ENCODE peak calls at places on chromosomes 3 and 15, in four cellular contexts. W, O, Q and X are unnamed samples.

GRCh38 chr3:25854214-25854613 is 64.3 kb downstream of the OXSM start:
- DNase-seq in W (peak; percentile 65), O (no peak), Q (no peak), X (no peak)

GRCh38 chr3:141605883-141606282 is 119.1 kb downstream of the RASA2 start:
- DNase-seq in W (peak; percentile 28), O (no peak), Q (no peak), X (no peak)

GRCh38 chr15:58523634-58524033 is 91.8 kb downstream of the LIPC start:
- DNase-seq in W (no peak), O (no peak), Q (no peak), X (peak; percentile 29)

GRCh38 chr3:414063-414462 is 217.5 kb downstream of the CHL1 start:
- DNase-seq in W (peak; percentile 10), O (no peak), Q (no peak), X (no peak)

GRCh38 chr3:131501949-131502348 is 822 bp downstream of the MRPL3 start:
- DNase-seq in W (no peak), O (no peak), Q (no peak), X (no peak)

GRCh38 chr3:150925751-150926201 is 20.5 kb upstream of the MINDY4B start:
- DNase-seq in W (peak; percentile 4), O (peak; percentile 49), Q (no peak), X (peak; percentile 94)

GRCh38 chr3:70832035-70832795 is 519.8 kb upstream of the MDFIC2 start:
- DNase-seq in W (peak; percentile 86), O (no peak), Q (no peak), X (no peak)

GRCh38 chr3:164640586-164640985 is 437.7 kb downstream of the SI start:
- DNase-seq in W (no peak), O (no peak), Q (no peak), X (no peak)

GRCh38 chr3:32423534-32423933 is 31.9 kb downstream of the CMTM7 start:
- DNase-seq in W (no peak), O (no peak), Q (no peak), X (no peak)

GRCh38 chr3:32586361-32586760 is 15.7 kb upstream of the DYNC1LI1 start:
- DNase-seq in W (no peak), O (no peak), Q (no peak), X (no peak)

GRCh38 chr3:196241704-196242103 is 25.4 kb downstream of the SLC51A start:
- DNase-seq in W (no peak), O (no peak), Q (no peak), X (no peak)

GRCh38 chr3:113546414-113546893 is 14.1 kb downstream of the SIDT1 start:
- DNase-seq in W (no peak), O (no peak), Q (no peak), X (no peak)

GRCh38 chr3:190825389-190826016 is 37.0 kb downstream of the GMNC start:
- DNase-seq in W (no peak), O (no peak), Q (no peak), X (no peak)

GRCh38 chr3:61807865-61808276 is 246.5 kb downstream of the PTPRG start:
- DNase-seq in W (peak; percentile 60), O (no peak), Q (no peak), X (no peak)

GRCh38 chr3:192514081-192514753 is 213.1 kb downstream of the FGF12 start:
- DNase-seq in W (no peak), O (peak; percentile 41), Q (no peak), X (peak; percentile 87)

GRCh38 chr3:63655519-63655918 is 3.0 kb downstream of the SNTN start:
- DNase-seq in W (peak; percentile 56), O (no peak), Q (no peak), X (no peak)

GRCh38 chr3:55686720-55687254 is 199.7 kb upstream of the WNT5A start:
- DNase-seq in W (peak; percentile 92), O (no peak), Q (no peak), X (no peak)

GRCh38 chr3:124617177-124617576 is 113.1 kb upstream of the UMPS start:
- DNase-seq in W (no peak), O (no peak), Q (no peak), X (no peak)

GRCh38 chr15:52787123-52787503 is 3.0 kb downstream of the ONECUT1 start:
- DNase-seq in W (no peak), O (peak; percentile 50), Q (no peak), X (peak; percentile 82)

GRCh38 chr15:52789601-52790165 is 453 bp downstream of the ONECUT1 start:
- DNase-seq in W (peak; percentile 10), O (peak; percentile 57), Q (no peak), X (peak; percentile 73)

GRCh38 chr15:52787549-52788098 is 2.5 kb downstream of the ONECUT1 start:
- DNase-seq in W (no peak), O (no peak), Q (no peak), X (peak; percentile 76)

GRCh38 chr15:52789008-52789600 is 1.0 kb downstream of the ONECUT1 start:
- DNase-seq in W (no peak), O (no peak), Q (no peak), X (peak; percentile 60)

DNA sequence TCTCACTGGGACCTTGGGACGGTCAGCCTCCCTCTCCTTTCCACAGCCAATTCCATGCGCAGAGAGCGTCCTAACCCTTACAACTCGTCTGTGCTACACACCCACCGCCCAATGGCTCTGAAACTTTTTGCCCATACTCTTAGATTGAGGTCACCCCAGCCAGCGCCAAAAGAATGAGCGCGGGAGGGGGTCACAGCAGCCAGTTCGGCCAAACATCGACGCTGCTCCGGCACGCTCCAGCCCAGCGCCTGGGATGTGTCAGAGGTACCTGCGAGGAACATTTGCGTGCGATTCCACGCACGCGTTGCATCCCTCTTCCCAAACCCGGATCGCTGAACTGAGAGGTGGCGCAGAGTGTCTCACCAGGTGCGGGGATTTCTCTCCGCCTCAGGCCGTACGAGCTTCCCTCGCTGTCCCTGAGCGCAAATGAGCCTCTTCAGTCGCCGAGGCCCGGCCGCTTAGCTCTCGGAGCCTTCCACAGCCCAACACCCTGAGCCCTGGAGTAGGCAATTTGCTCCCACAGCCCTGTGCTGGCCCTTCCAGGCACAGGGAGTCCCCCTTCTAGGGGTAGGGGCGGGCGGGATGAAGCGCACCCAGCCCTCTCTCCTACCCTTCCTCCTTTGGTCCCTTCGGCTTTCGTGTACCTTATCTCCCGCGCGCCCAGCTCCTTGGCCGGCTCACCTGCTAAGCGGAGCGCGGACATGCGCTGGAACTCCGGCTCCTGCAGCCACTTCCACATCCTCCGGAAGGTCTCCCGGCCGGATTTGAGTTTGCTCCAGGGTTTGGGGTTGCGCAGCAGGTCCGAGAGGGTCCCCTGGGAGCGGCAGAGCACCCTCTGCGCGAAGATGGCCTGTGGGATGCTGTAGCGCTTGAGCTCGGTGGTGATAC is 1.8 kb downstream of the ONECUT1 start:
- DNase-seq in W (no peak), O (peak; percentile 44), Q (no peak), X (peak; percentile 77)
- H3K9me3 ChIP-seq in W (peaks cover 8% of the 10 kb centered on the region), O (no peaks in the 10 kb centered on the region), Q (no peaks in the 10 kb centered on the region), X (no peaks in the 10 kb centered on the region)

GRCh38 chr3:78848392-78849288 is 919.2 kb downstream of the ROBO1 start:
- DNase-seq in W (no peak), O (no peak), Q (no peak), X (no peak)

GRCh38 chr3:78847603-78848002 is 920.2 kb downstream of the ROBO1 start:
- DNase-seq in W (no peak), O (no peak), Q (no peak), X (no peak)

GRCh38 chr3:78846688-78847087 is 921.1 kb downstream of the ROBO1 start:
- DNase-seq in W (peak; percentile 89), O (no peak), Q (no peak), X (no peak)

GRCh38 chr3:78845605-78846004 is 922.2 kb downstream of the ROBO1 start:
- DNase-seq in W (no peak), O (no peak), Q (no peak), X (no peak)

GRCh38 chr3:78847203-78847602 is 920.6 kb downstream of the ROBO1 start:
- DNase-seq in W (no peak), O (no peak), Q (no peak), X (no peak)
- TF ChIP-seq CTCF in W (no peak), O (no peak), Q (no peak), X (no peak)

GRCh38 chr3:182925330-182925943 is 54.9 kb downstream of the DCUN1D1 start:
- DNase-seq in W (peak; percentile 66), O (no peak), Q (no peak), X (no peak)
- H3K27ac ChIP-seq in W (no peak overlapping the region), O (no peak overlapping the region), Q (no peak overlapping the region), X (no peak overlapping the region)

GRCh38 chr3:44501971-44502370 is 24.5 kb upstream of the ZNF445 start:
- DNase-seq in W (peak; percentile 13), O (no peak), Q (no peak), X (no peak)

GRCh38 chr3:44504566-44504965 is 27.1 kb upstream of the ZNF445 start:
- DNase-seq in W (no peak), O (no peak), Q (no peak), X (no peak)

GRCh38 chr3:44495636-44496415 is 18.4 kb upstream of the ZNF445 start:
- DNase-seq in W (no peak), O (no peak), Q (no peak), X (no peak)

DNA sequence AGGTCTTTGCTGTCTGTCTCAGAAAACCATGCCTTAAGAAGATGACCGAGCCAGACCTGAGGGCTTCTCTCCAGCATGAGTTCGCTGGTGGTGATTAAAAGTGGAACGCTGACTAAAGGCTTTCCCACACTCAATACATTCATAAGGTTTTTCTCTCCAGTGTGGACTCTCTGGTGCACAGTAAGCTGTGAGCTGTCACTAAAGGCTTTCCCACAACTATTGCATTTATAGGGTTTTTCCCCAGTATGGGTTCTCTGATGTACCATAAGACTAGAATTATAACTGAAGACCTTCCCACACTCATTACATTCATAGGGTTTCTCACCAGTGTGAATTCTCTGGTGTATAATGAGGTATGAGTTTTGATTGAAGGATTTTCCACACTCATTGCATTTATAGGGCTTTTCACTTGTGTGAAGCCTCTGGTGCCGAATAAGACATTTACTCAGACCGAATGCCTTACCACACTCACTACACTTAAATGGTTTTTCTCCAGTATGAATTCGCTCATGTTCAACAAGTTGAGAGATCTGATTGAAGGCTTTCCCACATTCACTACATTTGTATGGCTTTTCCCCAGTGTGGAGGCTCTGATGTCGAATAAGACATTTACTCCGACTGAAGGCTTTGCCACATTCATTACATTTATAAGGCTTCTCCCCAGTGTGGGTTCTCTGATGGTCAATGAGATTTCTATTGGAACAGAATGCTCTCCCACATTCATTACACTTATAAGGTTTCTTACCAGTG is 21.9 kb upstream of the ZNF445 start:
- DNase-seq in W (no peak), O (no peak), Q (no peak), X (no peak)
- H3K9me3 ChIP-seq in W (peaks cover 49% of the 10 kb centered on the region), O (no peaks in the 10 kb centered on the region), Q (peaks cover 94% of the 10 kb centered on the region), X (peaks cover 61% of the 10 kb centered on the region)

DNA sequence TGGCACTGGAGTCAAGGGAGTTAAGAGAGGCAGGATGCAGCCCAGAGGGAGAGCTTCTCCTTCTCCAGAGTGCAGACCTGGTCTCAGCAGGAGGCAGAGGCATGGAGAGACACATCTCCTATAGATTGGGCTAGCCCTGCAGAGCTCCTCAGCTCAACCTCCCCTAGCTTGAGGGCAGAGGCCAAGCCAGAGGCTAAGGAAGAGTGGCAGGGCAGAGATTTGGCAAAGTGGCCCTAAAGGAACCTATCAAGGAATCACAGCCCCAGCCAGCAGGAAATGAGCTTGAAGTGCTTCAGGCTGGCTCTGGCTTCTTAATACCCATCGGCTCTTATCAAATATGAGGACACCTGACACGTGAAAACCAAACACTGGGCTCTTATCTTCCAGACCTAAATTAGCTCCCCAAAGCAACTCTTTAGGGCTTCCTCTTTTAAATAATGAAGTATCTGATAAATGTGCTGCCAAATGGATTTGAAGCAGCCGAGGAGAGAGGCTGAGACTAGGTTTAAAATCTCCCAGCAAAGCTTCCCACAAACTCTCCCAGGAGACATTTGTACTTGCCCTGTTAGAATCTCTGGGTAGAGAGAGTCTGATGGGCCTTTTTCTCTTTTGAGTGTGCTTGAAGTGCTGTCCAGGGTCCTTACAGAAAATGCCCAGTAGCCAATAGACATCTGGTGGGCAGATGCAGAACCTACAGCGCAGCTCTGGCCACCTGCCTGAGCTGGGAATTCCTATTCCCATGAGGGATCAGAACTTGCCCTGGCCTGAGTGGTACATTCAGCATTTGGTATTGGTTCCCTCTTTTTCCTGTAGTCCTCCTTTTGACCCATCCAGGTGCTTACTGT is 271.4 kb downstream of the CLSTN2 start:
- DNase-seq in W (peak; percentile 18), O (no peak), Q (no peak), X (peak; percentile 84)
- TF ChIP-seq CTCF in W (no peak), O (no peak), Q (no peak), X (peak; percentile 70)